ENCODE peak calls at places on chromosomes 4 and X, in five cellular contexts. One of them, this sample, is unnamed.
A peak's percentile ranks its signal among the peaks of the same experiment; 100 is the strongest.

GRCh38 chr4:118757761-118758213 is 72.6 kb downstream of the METTL14 start:
- DNase-seq in stimulated activated CD4-positive, alpha-beta T cell treated with anti-CD3 and anti-CD28 coated beads, Interleukin-12 subunit alpha, Interleukin-12 subunit beta, amount 100 ng/mL, for 48 hours: no peak
- DNase-seq in dermis microvascular lymphatic vessel endothelial cell: no peak
- DNase-seq in fibroblast of the aortic adventitia: peak; percentile 82
- DNase-seq in choroid plexus epithelial cell: peak; percentile 95
- DNase-seq in this sample: no peak

GRCh38 chr4:115729739-115730266 is 616.4 kb upstream of the NDST4 start:
- DNase-seq in stimulated activated CD4-positive, alpha-beta T cell treated with anti-CD3 and anti-CD28 coated beads, Interleukin-12 subunit alpha, Interleukin-12 subunit beta, amount 100 ng/mL, for 48 hours: no peak
- DNase-seq in dermis microvascular lymphatic vessel endothelial cell: no peak
- DNase-seq in fibroblast of the aortic adventitia: no peak
- DNase-seq in choroid plexus epithelial cell: no peak
- DNase-seq in this sample: no peak

GRCh38 chr4:2930821-2931764 is 32.1 kb downstream of the NOP14 start:
- DNase-seq in stimulated activated CD4-positive, alpha-beta T cell treated with anti-CD3 and anti-CD28 coated beads, Interleukin-12 subunit alpha, Interleukin-12 subunit beta, amount 100 ng/mL, for 48 hours: no peak
- DNase-seq in dermis microvascular lymphatic vessel endothelial cell: no peak
- DNase-seq in fibroblast of the aortic adventitia: no peak
- DNase-seq in choroid plexus epithelial cell: no peak
- DNase-seq in this sample: no peak

GRCh38 chrX:48569958-48570357 is 4.3 kb upstream of the RBM3 start:
- DNase-seq in stimulated activated CD4-positive, alpha-beta T cell treated with anti-CD3 and anti-CD28 coated beads, Interleukin-12 subunit alpha, Interleukin-12 subunit beta, amount 100 ng/mL, for 48 hours: no peak
- DNase-seq in dermis microvascular lymphatic vessel endothelial cell: peak; percentile 80
- DNase-seq in fibroblast of the aortic adventitia: peak; percentile 61
- DNase-seq in choroid plexus epithelial cell: no peak
- DNase-seq in this sample: no peak

GRCh38 chr4:8871417-8872401 is at the start of gene HMX1:
- DNase-seq in stimulated activated CD4-positive, alpha-beta T cell treated with anti-CD3 and anti-CD28 coated beads, Interleukin-12 subunit alpha, Interleukin-12 subunit beta, amount 100 ng/mL, for 48 hours: no peak
- DNase-seq in dermis microvascular lymphatic vessel endothelial cell: peak; percentile 12
- DNase-seq in fibroblast of the aortic adventitia: no peak
- DNase-seq in choroid plexus epithelial cell: no peak
- DNase-seq in this sample: no peak

GRCh38 chr4:125891597-125892258 is 577.0 kb downstream of the FAT4 start:
- DNase-seq in stimulated activated CD4-positive, alpha-beta T cell treated with anti-CD3 and anti-CD28 coated beads, Interleukin-12 subunit alpha, Interleukin-12 subunit beta, amount 100 ng/mL, for 48 hours: no peak
- DNase-seq in dermis microvascular lymphatic vessel endothelial cell: no peak
- DNase-seq in fibroblast of the aortic adventitia: peak; percentile 13
- DNase-seq in choroid plexus epithelial cell: peak; percentile 74
- DNase-seq in this sample: no peak

GRCh38 chrX:68693481-68694410 is 46.3 kb downstream of the STARD8 start:
- DNase-seq in stimulated activated CD4-positive, alpha-beta T cell treated with anti-CD3 and anti-CD28 coated beads, Interleukin-12 subunit alpha, Interleukin-12 subunit beta, amount 100 ng/mL, for 48 hours: no peak
- DNase-seq in dermis microvascular lymphatic vessel endothelial cell: no peak
- DNase-seq in fibroblast of the aortic adventitia: peak; percentile 41
- DNase-seq in choroid plexus epithelial cell: peak; percentile 31
- DNase-seq in this sample: no peak

GRCh38 chrX:13764765-13765164 is 30.2 kb downstream of the OFD1 start:
- DNase-seq in stimulated activated CD4-positive, alpha-beta T cell treated with anti-CD3 and anti-CD28 coated beads, Interleukin-12 subunit alpha, Interleukin-12 subunit beta, amount 100 ng/mL, for 48 hours: no peak
- DNase-seq in dermis microvascular lymphatic vessel endothelial cell: no peak
- DNase-seq in fibroblast of the aortic adventitia: no peak
- DNase-seq in choroid plexus epithelial cell: peak; percentile 17
- DNase-seq in this sample: no peak

GRCh38 chr4:140300271-140300970 is 73.0 kb upstream of the SCOC start:
- DNase-seq in stimulated activated CD4-positive, alpha-beta T cell treated with anti-CD3 and anti-CD28 coated beads, Interleukin-12 subunit alpha, Interleukin-12 subunit beta, amount 100 ng/mL, for 48 hours: no peak
- DNase-seq in dermis microvascular lymphatic vessel endothelial cell: no peak
- DNase-seq in fibroblast of the aortic adventitia: peak; percentile 64
- DNase-seq in choroid plexus epithelial cell: peak; percentile 60
- DNase-seq in this sample: no peak

GRCh38 chr4:9898596-9899345 is 117.3 kb downstream of the DRD5 start:
- DNase-seq in stimulated activated CD4-positive, alpha-beta T cell treated with anti-CD3 and anti-CD28 coated beads, Interleukin-12 subunit alpha, Interleukin-12 subunit beta, amount 100 ng/mL, for 48 hours: no peak
- DNase-seq in dermis microvascular lymphatic vessel endothelial cell: peak; percentile 55
- DNase-seq in fibroblast of the aortic adventitia: peak; percentile 2
- DNase-seq in choroid plexus epithelial cell: peak; percentile 88
- DNase-seq in this sample: no peak